ENCODE peak calls at places on chromosomes 3 and 15, in eight cellular contexts. W, L, F, J, B, Q, S and O are unnamed samples.

GRCh38 chr15:57580428-57580827 is 11.3 kb upstream of the MYZAP start:
- DNase-seq in Q (no peak), J (no peak), W (no peak), B (no peak), L (no peak), F (no peak), S (no peak), O (no peak)

GRCh38 chr3:43792904-43793303 is 102.2 kb downstream of the ABHD5 start:
- DNase-seq in Q (no peak), F (no peak), L (no peak), S (no peak), B (no peak), J (no peak), W (no peak), O (no peak)

GRCh38 chr3:194067949-194068362 is 68.0 kb upstream of the HES1 start:
- DNase-seq in L (no peak), F (no peak), W (peak; percentile 63), Q (no peak), J (peak; percentile 36), B (no peak), S (no peak), O (no peak)

GRCh38 chr3:166123088-166123487 is 285.9 kb upstream of the BCHE start:
- DNase-seq in Q (no peak), F (no peak), S (no peak), B (no peak), W (no peak), J (no peak), L (no peak), O (no peak)

GRCh38 chr3:152196782-152197181 is 71.9 kb upstream of the MBNL1 start:
- DNase-seq in J (no peak), L (no peak), S (no peak), F (peak; percentile 70), W (no peak), B (no peak), Q (peak; percentile 57), O (no peak)

GRCh38 chr15:73688455-73688854 is 4.3 kb downstream of the CD276 start:
- DNase-seq in J (peak; percentile 38), B (no peak), S (no peak), W (no peak), L (peak; percentile 52), F (no peak), Q (no peak), O (no peak)

GRCh38 chr3:29597376-29598008 is 316.6 kb downstream of the RBMS3 start:
- DNase-seq in J (peak; percentile 23), L (no peak), F (no peak), B (no peak), W (no peak), S (no peak), Q (no peak), O (no peak)

GRCh38 chr3:61924065-61924740 is 362.8 kb downstream of the PTPRG start:
- DNase-seq in B (no peak), W (no peak), F (no peak), L (no peak), Q (no peak), S (no peak), J (no peak), O (peak; percentile 19)

GRCh38 chr3:7977245-7978103 is 524.1 kb upstream of the LMCD1 start:
- DNase-seq in Q (peak; percentile 67), W (peak; percentile 56), F (no peak), L (no peak), S (peak; percentile 13), J (peak; percentile 78), B (no peak), O (no peak)

GRCh38 chr3:23920151-23920655 is 3.3 kb downstream of the RPL15 start:
- DNase-seq in L (no peak), Q (no peak), F (no peak), W (no peak), J (no peak), B (no peak), S (no peak), O (no peak)

GRCh38 chr3:10419637-10420232 is 85.7 kb downstream of the ATP2B2 start:
- DNase-seq in Q (peak; percentile 37), B (no peak), J (no peak), L (no peak), F (no peak), W (no peak), S (no peak), O (no peak)

GRCh38 chr15:80475572-80475971 is 71.4 kb downstream of the ARNT2 start:
- DNase-seq in Q (no peak), J (peak; percentile 24), S (no peak), F (no peak), W (no peak), B (no peak), L (no peak), O (no peak)

DNA sequence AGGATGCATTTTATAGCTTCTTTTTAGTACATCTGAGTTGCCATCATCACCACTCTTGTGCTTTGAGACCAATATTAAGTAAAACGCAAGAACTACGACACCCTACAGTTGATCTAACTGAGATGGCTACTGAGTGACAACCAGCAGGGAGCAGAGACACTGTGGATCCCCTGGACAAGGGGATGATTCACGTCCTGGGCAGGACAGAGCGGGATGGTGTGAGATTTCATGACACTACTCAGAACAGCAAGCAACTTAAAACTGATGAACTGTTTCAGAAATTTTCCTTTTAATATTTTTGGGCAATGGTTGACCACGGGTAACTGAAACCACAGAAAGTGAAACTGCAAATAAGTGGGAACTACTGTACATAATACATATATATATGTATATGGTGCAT is 299.2 kb downstream of the ADAMTS17 start:
- DNase-seq in S (no peak), B (no peak), L (peak; percentile 4), Q (no peak), F (no peak), W (peak; percentile 38), J (peak; percentile 27), O (no peak)
- TF ChIP-seq CTCF in S (no peak), B (no peak), L (no peak), Q (no peak), F (no peak), W (no peak), J (no peak), O (no peak)

DNA sequence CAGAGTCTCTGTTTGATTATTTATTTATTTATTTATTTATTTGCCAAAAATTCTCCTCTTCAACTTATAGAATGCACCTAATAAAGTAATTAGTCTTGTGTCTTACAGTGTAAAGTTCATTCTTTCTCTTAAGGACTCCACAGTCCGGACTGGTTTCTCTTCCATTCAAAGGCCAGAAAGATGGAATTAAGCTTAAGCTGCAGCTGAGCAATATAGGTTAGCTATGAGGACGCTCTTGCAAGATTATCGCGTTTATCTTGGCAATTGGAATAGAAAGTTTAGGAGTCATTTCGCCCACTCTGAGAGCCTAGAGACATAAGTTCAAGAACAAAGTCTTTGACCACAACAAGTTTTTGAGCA is 15.0 kb downstream of the TAGLN3 start:
- DNase-seq in S (no peak), L (no peak), W (no peak), J (no peak), B (no peak), F (no peak), Q (no peak), O (no peak)
- TF ChIP-seq CTCF in S (no peak), L (no peak), W (no peak), J (no peak), B (no peak), F (no peak), Q (peak; percentile 47), O (no peak)

DNA sequence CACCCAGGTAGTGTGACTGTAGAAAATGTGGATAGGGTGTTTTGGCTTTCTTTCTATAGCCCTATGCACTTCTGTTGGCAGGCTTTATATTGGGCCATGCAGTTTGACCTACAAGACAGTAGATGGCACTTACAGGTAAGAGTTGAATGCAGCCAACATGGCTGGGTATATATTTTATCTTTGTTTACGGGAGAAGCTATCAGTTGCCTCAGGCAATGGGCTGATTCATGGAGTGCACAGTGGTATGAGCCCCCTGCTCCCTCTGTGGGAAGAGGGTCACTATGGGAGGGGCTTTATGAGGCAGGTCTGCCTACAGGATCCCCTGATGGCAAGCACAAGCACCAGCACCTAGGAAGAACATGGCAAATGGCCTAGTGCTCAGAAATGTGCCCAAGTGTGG is 301.2 kb upstream of the CDIN1 start:
- DNase-seq in F (no peak), J (peak; percentile 47), Q (no peak), S (no peak), W (peak; percentile 36), L (peak; percentile 22), B (no peak), O (no peak)
- TF ChIP-seq CTCF in F (no peak), J (peak; percentile 35), Q (peak; percentile 14), S (no peak), W (peak; percentile 30), L (no peak), B (no peak), O (no peak)

DNA sequence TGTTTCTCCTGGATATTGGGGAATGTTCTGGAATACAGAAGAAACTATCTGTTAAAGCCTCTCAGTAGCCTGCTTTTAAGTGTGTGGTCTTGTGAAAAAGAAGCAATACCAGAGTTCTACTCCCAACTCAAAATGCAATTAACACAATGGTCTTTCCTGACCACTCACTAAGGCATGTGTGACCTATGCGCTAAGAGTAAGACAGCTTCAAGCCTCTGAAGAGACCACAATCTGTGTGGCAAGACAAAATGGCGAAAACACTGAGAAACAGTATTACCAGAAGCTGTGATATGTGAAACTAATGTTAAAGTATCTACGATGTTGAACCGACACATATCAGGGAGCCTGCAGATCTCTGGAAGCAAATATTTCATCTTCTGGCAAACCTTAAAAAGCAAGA is 33.8 kb downstream of the RYK start:
- DNase-seq in Q (no peak), F (no peak), L (no peak), S (no peak), B (no peak), W (no peak), J (no peak), O (no peak)
- TF ChIP-seq CTCF in Q (no peak), F (no peak), L (no peak), S (no peak), B (no peak), W (no peak), J (no peak), O (no peak)

DNA sequence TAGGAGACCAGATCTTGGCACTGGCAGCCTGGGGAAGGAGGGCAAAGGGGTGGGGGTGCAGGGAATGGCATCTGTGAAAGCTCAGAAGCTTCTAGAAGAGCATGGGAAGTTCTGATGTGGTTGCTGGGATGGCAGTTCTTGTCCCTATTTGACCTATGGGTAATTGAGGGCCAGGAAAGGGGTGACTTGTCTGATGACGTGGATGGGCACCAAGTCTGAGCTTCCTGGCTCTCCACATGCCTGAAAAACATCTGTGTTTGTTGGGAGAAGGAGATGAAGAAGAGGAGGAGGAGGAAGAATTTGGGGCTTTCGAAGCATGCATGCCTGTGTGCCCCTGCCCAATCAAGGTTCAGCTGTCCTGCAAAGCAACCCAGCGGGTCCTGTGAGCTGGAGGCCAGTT is 158.8 kb downstream of the SMAD6 start:
- DNase-seq in W (no peak), S (no peak), F (no peak), B (no peak), Q (no peak), J (no peak), L (no peak), O (no peak)
- TF ChIP-seq CTCF in W (no peak), S (no peak), F (no peak), B (no peak), Q (no peak), J (no peak), L (no peak), O (no peak)